ENCODE peak calls at places on chromosomes 2 and 18, in ten cellular contexts. J is fibroblast of the aortic adventitia, L is heart right ventricle, E is A549, U is fibroblast of mammary gland, Z is astrocyte of the cerebellum, T is progenitor cell of endocrine pancreas, H is IMR-90, K is cardiac muscle cell, M is AG09309. G is an unnamed sample.

GRCh38 chr2:237438082-237438925 is 24.3 kb upstream of the COL6A3 start:
- DNase-seq in J (no peak), L (no peak), E (no peak), U (no peak), Z (no peak), T (no peak), H (no peak), K (no peak), M (no peak), G (no peak)

GRCh38 chr2:103401621-103402020 is 639.8 kb downstream of the TMEM182 start:
- DNase-seq in J (no peak), L (peak), E (peak), U (peak), Z (peak), T (peak), H (no peak), K (peak), M (no peak), G (peak)

GRCh38 chr2:156005531-156005930 is 327.0 kb downstream of the NR4A2 start:
- DNase-seq in J (no peak), L (no peak), E (no peak), U (no peak), Z (no peak), T (no peak), H (no peak), K (no peak), M (no peak), G (no peak)

GRCh38 chr2:58425368-58425767 is 184.2 kb upstream of the FANCL start:
- DNase-seq in J (no peak), L (no peak), E (no peak), U (no peak), Z (no peak), T (no peak), H (no peak), K (no peak), M (no peak), G (no peak)

GRCh38 chr18:43267818-43268217 is 9.5 kb downstream of the SYT4 start:
- DNase-seq in J (no peak), L (no peak), E (no peak), U (no peak), Z (no peak), T (no peak), H (no peak), K (no peak), M (no peak), G (no peak)

GRCh38 chr2:147487286-147487979 is 357.4 kb upstream of the ACVR2A start:
- DNase-seq in J (no peak), L (no peak), E (no peak), U (no peak), Z (no peak), T (no peak), H (no peak), K (no peak), M (no peak), G (peak)

GRCh38 chr2:84424152-84424551 is 34.9 kb downstream of the SUCLG1 start:
- DNase-seq in J (peak), L (no peak), E (peak), U (peak), Z (no peak), T (no peak), H (peak), K (peak), M (no peak), G (no peak)

GRCh38 chr2:75222527-75222926 is 23.2 kb upstream of the TACR1 start:
- DNase-seq in J (no peak), L (no peak), E (no peak), U (no peak), Z (no peak), T (no peak), H (no peak), K (no peak), M (no peak), G (no peak)

GRCh38 chr18:77321823-77322805 is 72.5 kb downstream of the GALR1 start:
- DNase-seq in J (no peak), L (no peak), E (no peak), U (no peak), Z (no peak), T (no peak), H (no peak), K (no peak), M (no peak), G (no peak)

GRCh38 chr2:39530423-39530866 is 93.4 kb upstream of the MAP4K3 start:
- DNase-seq in J (peak), L (no peak), E (no peak), U (peak), Z (no peak), T (no peak), H (peak), K (peak), M (peak), G (no peak)

GRCh38 chr2:69933839-69934613 is 19.1 kb downstream of the MXD1 start:
- DNase-seq in J (peak), L (no peak), E (peak), U (peak), Z (peak), T (no peak), H (peak), K (peak), M (peak), G (no peak)

GRCh38 chr2:227125506-227125905 is 38.5 kb downstream of the COL4A4 start:
- DNase-seq in J (no peak), L (no peak), E (peak), U (no peak), Z (no peak), T (no peak), H (no peak), K (no peak), M (no peak), G (peak)

GRCh38 chr2:101420623-101421022 is 33.3 kb upstream of the CREG2 start:
- DNase-seq in J (peak), L (no peak), E (no peak), U (peak), Z (no peak), T (no peak), H (no peak), K (peak), M (no peak), G (no peak)

GRCh38 chr2:147223119-147223518 is 621.7 kb upstream of the ACVR2A start:
- DNase-seq in J (no peak), L (no peak), E (no peak), U (no peak), Z (no peak), T (no peak), H (no peak), K (no peak), M (no peak), G (no peak)

GRCh38 chr2:203804070-203804469 is 63.5 kb upstream of the CTLA4 start:
- DNase-seq in J (peak), L (peak), E (no peak), U (peak), Z (peak), T (no peak), H (peak), K (peak), M (peak), G (no peak)

GRCh38 chr18:80109676-80110078 is 615 bp downstream of the ADNP2 start:
- DNase-seq in J (peak), L (peak), E (peak), U (peak), Z (no peak), T (peak), H (peak), K (peak), M (no peak), G (peak)

GRCh38 chr18:23870963-23871362 is 143.6 kb upstream of the TTC39C start:
- DNase-seq in J (no peak), L (no peak), E (no peak), U (no peak), Z (no peak), T (no peak), H (no peak), K (no peak), M (no peak), G (no peak)

GRCh38 chr2:134206573-134206972 is 47.3 kb upstream of the MGAT5 start:
- DNase-seq in J (peak), L (peak), E (no peak), U (peak), Z (no peak), T (no peak), H (peak), K (peak), M (no peak), G (no peak)

GRCh38 chr2:226030369-226031077 is 631.0 kb downstream of the NYAP2 start:
- DNase-seq in J (no peak), L (no peak), E (no peak), U (peak), Z (no peak), T (no peak), H (no peak), K (no peak), M (no peak), G (peak)

GRCh38 chr2:107529146-107529545 is 297.5 kb upstream of the RGPD4 start:
- DNase-seq in J (peak), L (peak), E (no peak), U (peak), Z (no peak), T (no peak), H (no peak), K (peak), M (no peak), G (no peak)

GRCh38 chr2:130949954-130950353 is 113.2 kb downstream of the ARHGEF4 start:
- DNase-seq in J (no peak), L (no peak), E (no peak), U (no peak), Z (no peak), T (no peak), H (no peak), K (no peak), M (no peak), G (no peak)

GRCh38 chr2:46652514-46653170 is 173.3 kb downstream of the TMEM247 start:
- DNase-seq in J (no peak), L (no peak), E (no peak), U (no peak), Z (no peak), T (no peak), H (no peak), K (no peak), M (no peak), G (no peak)

GRCh38 chr2:108082978-108083377 is 96.7 kb downstream of the SLC5A7 start:
- DNase-seq in J (no peak), L (no peak), E (no peak), U (no peak), Z (no peak), T (no peak), H (no peak), K (no peak), M (no peak), G (no peak)

GRCh38 chr18:68826111-68826510 is 28.2 kb downstream of the CCDC102B start:
- DNase-seq in J (peak), L (no peak), E (no peak), U (peak), Z (no peak), T (no peak), H (no peak), K (peak), M (peak), G (no peak)

GRCh38 chr2:144162652-144163051 is 357.3 kb downstream of the ZEB2 start:
- DNase-seq in J (no peak), L (no peak), E (peak), U (no peak), Z (no peak), T (peak), H (no peak), K (no peak), M (no peak), G (peak)

GRCh38 chr2:209663149-209663548 is 108.5 kb upstream of the UNC80 start:
- DNase-seq in J (peak), L (no peak), E (no peak), U (peak), Z (no peak), T (no peak), H (peak), K (peak), M (no peak), G (peak)

GRCh38 chr2:221817052-221817451 is 244.9 kb upstream of the EPHA4 start:
- DNase-seq in J (peak), L (no peak), E (no peak), U (peak), Z (peak), T (no peak), H (no peak), K (peak), M (no peak), G (no peak)

GRCh38 chr2:129491251-129491817 is 488.1 kb upstream of the RAB6C start:
- DNase-seq in J (no peak), L (no peak), E (no peak), U (no peak), Z (no peak), T (no peak), H (no peak), K (peak), M (no peak), G (no peak)

GRCh38 chr2:88307817-88308216 is 137.7 kb downstream of the THNSL2 start:
- DNase-seq in J (no peak), L (peak), E (peak), U (peak), Z (no peak), T (no peak), H (peak), K (no peak), M (no peak), G (peak)

GRCh38 chr2:24926602-24927252 is 6.7 kb upstream of the ADCY3 start:
- DNase-seq in J (peak), L (peak), E (no peak), U (peak), Z (no peak), T (no peak), H (no peak), K (peak), M (no peak), G (peak)

GRCh38 chr2:222806606-222807036 is 54.2 kb upstream of the ACSL3 start:
- DNase-seq in J (no peak), L (no peak), E (no peak), U (no peak), Z (no peak), T (no peak), H (no peak), K (no peak), M (no peak), G (no peak)

GRCh38 chr2:130852521-130853115 is 15.9 kb downstream of the ARHGEF4 start:
- DNase-seq in J (no peak), L (no peak), E (no peak), U (no peak), Z (no peak), T (no peak), H (no peak), K (no peak), M (no peak), G (no peak)

GRCh38 chr2:240134466-240134865 is 1.6 kb downstream of the COPS9 start:
- DNase-seq in J (no peak), L (no peak), E (no peak), U (no peak), Z (no peak), T (no peak), H (no peak), K (no peak), M (no peak), G (no peak)

GRCh38 chr18:8052237-8052701 is 485.2 kb downstream of the PTPRM start:
- DNase-seq in J (peak), L (no peak), E (peak), U (peak), Z (no peak), T (no peak), H (peak), K (no peak), M (no peak), G (no peak)
- TF ChIP-seq CTCF in J (no peak), L (no peak), E (peak), U (no peak), Z (no peak), T (no peak), H (no peak), K (no peak), M (no peak), G (peak)

GRCh38 chr18:74654637-74655036 is 57.0 kb downstream of the ZNF407 start:
- DNase-seq in J (peak), L (no peak), E (peak), U (peak), Z (peak), T (no peak), H (peak), K (peak), M (no peak), G (no peak)
- TF ChIP-seq CTCF in J (peak), L (peak), E (peak), U (peak), Z (no peak), T (peak), H (peak), K (peak), M (peak), G (peak)

GRCh38 chr2:148928395-148928794 is 53.4 kb downstream of the KIF5C start:
- DNase-seq in J (no peak), L (no peak), E (no peak), U (no peak), Z (no peak), T (no peak), H (no peak), K (no peak), M (no peak), G (no peak)

GRCh38 chr2:148926291-148926961 is 51.4 kb downstream of the KIF5C start:
- DNase-seq in J (peak), L (no peak), E (peak), U (peak), Z (no peak), T (no peak), H (peak), K (peak), M (no peak), G (peak)

GRCh38 chr2:148930046-148930775 is 55.2 kb downstream of the KIF5C start:
- DNase-seq in J (peak), L (no peak), E (no peak), U (peak), Z (no peak), T (no peak), H (no peak), K (peak), M (peak), G (peak)

GRCh38 chr2:148922776-148923175 is 47.7 kb downstream of the KIF5C start:
- DNase-seq in J (no peak), L (no peak), E (no peak), U (no peak), Z (no peak), T (no peak), H (no peak), K (no peak), M (no peak), G (no peak)

GRCh38 chr2:148927010-148927409 is 52.0 kb downstream of the KIF5C start:
- DNase-seq in J (no peak), L (no peak), E (no peak), U (no peak), Z (no peak), T (no peak), H (no peak), K (no peak), M (no peak), G (no peak)
- TF ChIP-seq CTCF in J (no peak), L (no peak), E (no peak), U (no peak), Z (no peak), T (no peak), H (no peak), K (no peak), M (no peak), G (no peak)

GRCh38 chr2:72038524-72038923 is 109.1 kb downstream of the CYP26B1 start:
- DNase-seq in J (no peak), L (no peak), E (no peak), U (no peak), Z (no peak), T (no peak), H (no peak), K (no peak), M (no peak), G (no peak)

GRCh38 chr2:72043985-72044384 is 103.7 kb downstream of the CYP26B1 start:
- DNase-seq in J (no peak), L (no peak), E (no peak), U (no peak), Z (no peak), T (no peak), H (no peak), K (no peak), M (no peak), G (no peak)

GRCh38 chr2:72037322-72037721 is 110.3 kb downstream of the CYP26B1 start:
- DNase-seq in J (no peak), L (no peak), E (no peak), U (no peak), Z (no peak), T (no peak), H (no peak), K (no peak), M (no peak), G (no peak)

GRCh38 chr2:72041638-72042111 is 106.0 kb downstream of the CYP26B1 start:
- DNase-seq in J (no peak), L (no peak), E (no peak), U (no peak), Z (no peak), T (no peak), H (no peak), K (peak), M (no peak), G (no peak)

GRCh38 chr2:72040629-72041403 is 106.8 kb downstream of the CYP26B1 start:
- DNase-seq in J (peak), L (no peak), E (no peak), U (no peak), Z (peak), T (no peak), H (no peak), K (peak), M (no peak), G (no peak)
- TF ChIP-seq CTCF in J (no peak), L (no peak), E (no peak), U (no peak), Z (no peak), T (no peak), H (no peak), K (no peak), M (no peak), G (no peak)

DNA sequence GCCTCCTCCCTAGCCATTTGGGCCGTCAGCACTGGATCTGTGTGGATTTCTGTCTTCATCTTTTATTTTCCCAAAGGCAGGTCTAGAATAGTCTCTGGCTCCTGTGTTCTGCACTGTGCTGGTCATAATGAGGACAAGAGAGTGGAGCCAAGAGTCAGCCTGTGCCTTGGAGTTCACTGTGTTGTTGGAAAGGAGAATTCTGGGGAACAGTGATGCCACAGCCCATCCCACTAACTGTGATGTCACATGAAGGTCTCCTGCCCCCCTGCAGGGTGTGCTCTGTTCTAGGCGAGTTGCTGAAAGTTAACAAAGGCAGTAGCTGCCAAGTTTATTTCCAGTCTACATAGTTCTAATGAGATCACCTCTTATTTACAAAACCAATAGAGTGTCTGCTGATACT is 248.5 kb downstream of the TPGS2 start:
- DNase-seq in J (peak), L (peak), E (no peak), U (peak), Z (peak), T (no peak), H (peak), K (peak), M (peak), G (no peak)
- TF ChIP-seq CTCF in J (peak), L (peak), E (no peak), U (peak), Z (peak), T (no peak), H (peak), K (peak), M (peak), G (no peak)

GRCh38 chr18:28158083-28158581 is 18.8 kb downstream of the CDH2 start:
- DNase-seq in J (peak), L (no peak), E (no peak), U (peak), Z (no peak), T (no peak), H (peak), K (peak), M (no peak), G (no peak)
- TF ChIP-seq CTCF in J (peak), L (no peak), E (no peak), U (peak), Z (no peak), T (no peak), H (no peak), K (peak), M (no peak), G (no peak)

DNA sequence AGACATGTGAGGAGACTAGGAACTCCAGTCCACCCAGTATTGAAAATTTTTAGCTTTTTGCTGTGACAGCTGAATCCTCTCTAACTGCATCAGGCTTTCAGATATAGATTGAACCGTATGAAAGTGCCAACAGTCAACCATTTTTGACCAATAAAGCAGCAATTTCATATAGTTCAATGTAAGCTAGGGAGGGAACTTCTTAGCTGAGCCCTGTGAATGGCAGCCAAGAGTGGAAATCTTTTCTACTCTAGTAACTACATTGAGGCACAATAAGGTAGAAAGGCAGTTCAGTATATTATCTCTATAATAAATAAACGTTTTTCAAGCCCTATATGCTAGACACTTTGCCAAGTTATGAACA is 96.3 kb upstream of the TANK start:
- DNase-seq in J (no peak), L (no peak), E (no peak), U (no peak), Z (no peak), T (no peak), H (no peak), K (no peak), M (no peak), G (no peak)
- TF ChIP-seq CTCF in J (no peak), L (peak), E (no peak), U (no peak), Z (no peak), T (no peak), H (no peak), K (no peak), M (no peak), G (no peak)

GRCh38 chr2:152436148-152436547 is 101.2 kb downstream of the FMNL2 start:
- DNase-seq in J (no peak), L (no peak), E (no peak), U (no peak), Z (no peak), T (no peak), H (no peak), K (no peak), M (no peak), G (no peak)
- TF ChIP-seq CTCF in J (no peak), L (no peak), E (no peak), U (no peak), Z (no peak), T (no peak), H (no peak), K (no peak), M (no peak), G (no peak)

GRCh38 chr2:30334738-30335426 is 103.5 kb downstream of the LBH start:
- DNase-seq in J (no peak), L (no peak), E (peak), U (no peak), Z (no peak), T (no peak), H (no peak), K (no peak), M (no peak), G (peak)
- TF ChIP-seq CTCF in J (no peak), L (peak), E (peak), U (no peak), Z (no peak), T (peak), H (no peak), K (no peak), M (no peak), G (peak)